ENCODE peak calls at places on chromosomes 1 and 21, in four cellular contexts. P, K, D and W are unnamed samples.

GRCh38 chr1:52037402-52037814 is 3.8 kb upstream of the KTI12 start:
- DNase-seq in D (no peak), K (no peak), P (peak), W (no peak)

GRCh38 chr1:20662110-20662475 is 924 bp upstream of the DDOST start:
- DNase-seq in K (no peak), D (no peak), P (no peak), W (no peak)

GRCh38 chr1:209748620-209749019 is 7.2 kb upstream of the TRAF3IP3 start:
- DNase-seq in P (no peak), D (no peak), K (no peak), W (no peak)

GRCh38 chr1:93304716-93305138 is 41.0 kb upstream of the DR1 start:
- DNase-seq in K (no peak), D (peak), P (peak), W (peak)

GRCh38 chr1:210223174-210223904 is 9.3 kb upstream of the SERTAD4 start:
- DNase-seq in K (no peak), P (no peak), D (no peak), W (no peak)

GRCh38 chr1:175788586-175789252 is 45.3 kb upstream of the TNR start:
- DNase-seq in K (no peak), P (no peak), D (no peak), W (no peak)

GRCh38 chr1:212247179-212247721 is 38.0 kb upstream of the PPP2R5A start:
- DNase-seq in P (peak), D (no peak), K (no peak), W (no peak)

GRCh38 chr1:111754964-111755320 is 759 bp upstream of the DDX20 start:
- DNase-seq in P (peak), K (peak), D (no peak), W (peak)

GRCh38 chr1:43835141-43836021 is 98.2 kb upstream of the ARTN start:
- DNase-seq in D (no peak), K (peak), P (peak), W (no peak)

GRCh38 chr1:94323311-94324167 is 86.2 kb upstream of the ARHGAP29 start:
- DNase-seq in P (no peak), D (no peak), K (no peak), W (no peak)

GRCh38 chr1:197841158-197841557 is 61.3 kb upstream of the C1orf53 start:
- DNase-seq in D (no peak), K (no peak), P (no peak), W (no peak)

GRCh38 chr1:200776949-200777348 is 38.3 kb downstream of the CAMSAP2 start:
- DNase-seq in D (no peak), K (no peak), P (peak), W (no peak)

GRCh38 chr1:192632641-192633532 is 3.1 kb upstream of the RGS13 start:
- DNase-seq in K (no peak), P (no peak), D (no peak), W (no peak)

GRCh38 chr1:2979191-2980072 is 41.8 kb upstream of the ACTRT2 start:
- DNase-seq in P (no peak), K (no peak), D (no peak), W (no peak)

GRCh38 chr1:38579056-38579455 is 280.5 kb downstream of the RRAGC start:
- DNase-seq in D (no peak), P (no peak), K (no peak), W (no peak)

DNA sequence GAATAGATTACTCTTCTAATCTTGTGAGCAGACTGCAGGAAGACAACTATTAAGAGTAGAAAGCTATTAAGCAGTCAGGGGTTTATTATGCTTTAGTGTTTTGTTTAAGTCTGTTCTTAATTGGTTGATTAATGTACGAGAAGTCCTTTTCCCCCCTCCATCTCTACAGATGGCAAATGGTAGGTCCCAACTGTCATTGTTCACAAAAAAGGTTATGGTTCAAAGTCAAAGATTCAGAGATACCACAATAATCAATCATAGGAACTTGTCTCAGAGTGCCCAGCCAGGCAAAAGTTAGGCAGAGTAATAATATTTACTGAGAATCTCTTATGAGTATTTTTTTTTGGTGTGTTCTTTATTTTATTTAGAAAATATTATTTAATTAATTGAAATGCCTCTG is 26.8 kb downstream of the NFIA start:
- DNase-seq in P (no peak), K (no peak), D (no peak), W (no peak)
- H3K27ac ChIP-seq in P (no peak), K (no peak), D (no peak), W (no peak)

GRCh38 chr1:65992160-65993046 is 199.7 kb downstream of the PDE4B start:
- DNase-seq in D (no peak), K (no peak), P (no peak), W (no peak)
- H3K4me3 ChIP-seq in D (no peak), K (no peak), P (no peak), W (no peak)

GRCh38 chr1:153231800-153232199 is 14.4 kb downstream of the PRR9 start:
- DNase-seq in P (no peak), D (no peak), K (no peak), W (no peak)

GRCh38 chr1:153232553-153232952 is 15.2 kb downstream of the PRR9 start:
- DNase-seq in K (no peak), P (no peak), D (no peak), W (no peak)

GRCh38 chr1:153231363-153231762 is 14.0 kb downstream of the PRR9 start:
- DNase-seq in D (no peak), P (no peak), K (no peak), W (peak)

GRCh38 chr1:153228481-153228880 is 11.1 kb downstream of the PRR9 start:
- DNase-seq in P (no peak), D (no peak), K (no peak), W (no peak)

DNA sequence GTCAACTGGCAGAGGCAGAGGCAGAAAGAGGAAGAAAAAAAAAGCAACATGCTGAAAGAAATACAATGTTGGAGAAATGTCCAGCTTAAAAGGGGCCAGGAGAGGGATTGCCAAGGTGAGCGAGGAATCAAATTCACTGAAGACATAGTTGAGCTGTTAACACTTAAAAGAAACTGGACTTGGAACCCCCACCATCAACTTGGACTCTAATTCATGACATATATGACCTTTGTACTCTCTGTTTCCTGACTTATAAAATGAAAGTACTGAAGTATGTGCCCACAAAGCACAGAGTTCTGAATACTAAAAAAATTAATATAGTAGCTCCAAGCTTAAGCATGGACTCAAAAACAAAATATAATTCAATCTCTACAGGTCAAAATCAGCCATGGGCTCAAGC is 16.1 kb downstream of the PRR9 start:
- DNase-seq in K (no peak), P (no peak), D (no peak), W (no peak)
- H3K27ac ChIP-seq in K (no peak), P (no peak), D (no peak), W (no peak)

GRCh38 chr1:226649244-226649643 is 89.8 kb downstream of the ITPKB start:
- DNase-seq in P (no peak), K (no peak), D (no peak), W (no peak)

GRCh38 chr1:226648421-226648820 is 90.7 kb downstream of the ITPKB start:
- DNase-seq in P (no peak), K (peak), D (no peak), W (no peak)

GRCh38 chr1:226646026-226646869 is 92.8 kb downstream of the ITPKB start:
- DNase-seq in K (peak), P (no peak), D (no peak), W (peak)

GRCh38 chr1:226646870-226647449 is 92.1 kb downstream of the ITPKB start:
- DNase-seq in P (no peak), K (peak), D (no peak), W (no peak)

GRCh38 chr1:226647719-226648118 is 91.4 kb downstream of the ITPKB start:
- DNase-seq in P (no peak), K (no peak), D (no peak), W (no peak)
- H3K4me3 ChIP-seq in P (no peak), K (no peak), D (no peak), W (no peak)

GRCh38 chr1:11157394-11157793 is 31.8 kb upstream of the ANGPTL7 start:
- DNase-seq in P (no peak), D (no peak), K (no peak), W (peak)

GRCh38 chr1:11157867-11158266 is 31.3 kb upstream of the ANGPTL7 start:
- DNase-seq in K (peak), D (no peak), P (peak), W (peak)

GRCh38 chr1:11156958-11157357 is 32.2 kb upstream of the ANGPTL7 start:
- DNase-seq in K (no peak), P (no peak), D (no peak), W (no peak)

GRCh38 chr1:11158720-11159321 is 30.3 kb upstream of the ANGPTL7 start:
- DNase-seq in K (no peak), P (peak), D (no peak), W (no peak)

GRCh38 chr1:11158291-11158690 is 30.9 kb upstream of the ANGPTL7 start:
- DNase-seq in P (no peak), K (no peak), D (no peak), W (no peak)
- H3K27ac ChIP-seq in P (peak), K (peak), D (no peak), W (peak)

DNA sequence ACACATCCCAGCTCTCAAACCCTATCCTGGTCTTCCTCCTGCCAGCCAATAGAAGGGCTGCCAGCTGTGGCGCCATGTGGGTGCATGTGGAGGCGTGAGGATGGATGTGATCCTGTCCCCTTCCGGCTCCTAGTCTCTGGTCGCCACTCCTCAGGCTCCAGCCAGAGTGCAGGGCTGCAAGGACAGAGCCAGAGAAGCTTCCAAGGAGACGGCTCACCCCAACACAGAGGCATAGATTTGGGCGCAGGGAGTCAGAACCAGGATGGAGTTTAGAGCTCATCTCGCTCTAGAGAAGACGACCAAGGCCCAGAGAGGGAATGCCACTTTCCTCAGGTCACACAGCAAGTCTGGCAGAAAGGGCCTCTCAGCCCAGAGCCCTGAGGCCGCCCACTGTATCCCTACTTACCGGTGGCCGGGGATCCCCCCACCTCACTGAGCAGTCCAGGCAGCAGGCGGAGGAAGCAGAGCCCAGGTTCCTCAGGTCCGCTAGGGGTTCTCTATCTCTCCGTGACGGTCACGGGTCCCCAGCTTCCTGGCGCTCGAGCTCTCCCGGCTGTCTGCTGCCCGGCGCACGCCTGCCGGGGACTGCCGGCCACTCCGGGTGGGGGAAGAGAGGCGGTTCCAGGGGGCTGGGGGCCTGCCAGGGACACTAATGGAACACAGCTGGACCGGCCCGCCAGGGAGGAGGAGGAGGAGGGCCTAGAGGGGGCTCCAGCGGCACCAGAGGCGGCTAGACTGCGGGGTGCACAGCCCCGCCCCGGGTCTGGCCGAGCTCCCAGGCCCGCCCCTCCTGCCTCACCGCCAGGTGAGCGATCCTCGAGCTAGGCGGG is at the start of gene COL16A1:
- DNase-seq in P (peak), K (peak), D (no peak), W (no peak)
- H3K4me3 ChIP-seq in P (peak), K (peak), D (peak), W (no peak)

GRCh38 chr1:1625824-1626206 is 6.2 kb upstream of the MMP23B start:
- DNase-seq in P (no peak), K (peak), D (no peak), W (no peak)
- H3K27ac ChIP-seq in P (no peak), K (no peak), D (no peak), W (no peak)

GRCh38 chr21:16194851-16195251 is 465.1 kb downstream of the USP25 start:
- DNase-seq in K (no peak), P (peak), D (no peak), W (no peak)
- H3K4me3 ChIP-seq in K (peak), P (peak), D (no peak), W (no peak)

DNA sequence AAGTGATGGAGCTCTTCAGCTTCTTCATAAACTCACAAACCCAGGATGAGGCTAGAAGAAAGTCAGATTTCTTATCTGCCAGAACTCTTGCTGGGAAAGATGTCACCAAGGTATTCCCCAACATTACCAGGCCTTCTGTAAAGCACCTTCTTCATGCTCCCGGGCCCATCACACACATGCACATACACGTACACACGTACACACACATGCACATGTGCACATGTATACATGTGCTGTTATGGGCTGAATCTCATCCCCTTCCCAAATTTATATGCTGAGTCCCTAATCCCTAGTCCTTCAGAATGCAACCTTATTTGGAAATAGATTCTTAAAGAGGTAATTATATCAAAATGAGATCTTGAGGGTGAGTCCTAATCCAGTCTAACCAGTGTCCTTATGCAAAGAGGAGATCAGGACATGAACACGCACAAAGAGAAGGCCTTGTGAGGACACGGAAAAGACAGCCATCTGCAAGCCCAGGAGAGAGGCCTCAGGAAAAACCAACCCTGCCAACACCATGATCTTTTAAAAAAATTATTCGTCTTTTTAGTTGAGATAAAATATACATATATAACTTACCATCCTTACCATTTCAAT is 76.4 kb upstream of the LYST start:
- DNase-seq in D (no peak), P (no peak), K (no peak), W (peak)
- H3K27ac ChIP-seq in D (no peak), P (peak), K (peak), W (no peak)

GRCh38 chr21:45347048-45347711 is 57.8 kb upstream of the COL18A1 start:
- DNase-seq in D (no peak), P (no peak), K (peak), W (no peak)
- H3K4me3 ChIP-seq in D (no peak), P (no peak), K (no peak), W (no peak)